ENCODE peak calls at places on chromosome 19, in six cellular contexts. I, F, K, Z, M and J are unnamed samples.

GRCh38 chr19:11642902-11643301 is 45.6 kb downstream of the ZNF627 start:
- DNase-seq in Z (no peak), I (no peak), K (no peak), M (no peak), F (no peak), J (no peak)

GRCh38 chr19:2253106-2254051 is 2.8 kb downstream of the JSRP1 start:
- DNase-seq in F (peak; percentile 79), Z (no peak), K (no peak), I (peak; percentile 67), M (no peak), J (peak; percentile 84)

GRCh38 chr19:2546128-2547032 is 70.5 kb downstream of the GADD45B start:
- DNase-seq in K (peak; percentile 67), M (peak; percentile 86), F (peak; percentile 78), I (peak; percentile 64), Z (no peak), J (peak; percentile 73)

GRCh38 chr19:29564574-29565005 is 38.8 kb downstream of the VSTM2B start:
- DNase-seq in M (no peak), F (no peak), K (no peak), I (peak; percentile 19), Z (no peak), J (no peak)

GRCh38 chr19:49690656-49691242 is at the start of gene CPT1C:
- DNase-seq in M (peak; percentile 85), F (peak; percentile 93), I (peak; percentile 93), Z (peak; percentile 79), K (peak; percentile 91), J (peak; percentile 73)

GRCh38 chr19:48997972-48998371 is 4.3 kb downstream of the RUVBL2 start:
- DNase-seq in Z (peak; percentile 45), K (peak; percentile 43), F (peak; percentile 86), M (peak; percentile 70), I (peak; percentile 86), J (no peak)

GRCh38 chr19:22286151-22286810 is at the start of gene ZNF729:
- DNase-seq in K (no peak), M (no peak), Z (no peak), F (no peak), I (no peak), J (no peak)

GRCh38 chr19:33719366-33720154 is 77.1 kb upstream of the KCTD15 start:
- DNase-seq in Z (no peak), I (no peak), K (no peak), F (no peak), M (no peak), J (no peak)

GRCh38 chr19:52028780-52029123 is 573 bp upstream of the ZNF614 start:
- DNase-seq in Z (no peak), M (no peak), F (no peak), K (no peak), I (no peak), J (no peak)

GRCh38 chr19:13765395-13766094 is 1.2 kb downstream of the MRI1 start:
- DNase-seq in I (peak; percentile 42), F (peak; percentile 34), K (no peak), M (peak; percentile 36), Z (no peak), J (peak; percentile 49)

GRCh38 chr19:49687566-49688316 is 1.7 kb upstream of the ADM5 start:
- DNase-seq in I (peak; percentile 63), M (no peak), K (no peak), F (no peak), Z (no peak), J (no peak)

GRCh38 chr19:52211203-52211602 is 21.4 kb downstream of the PPP2R1A start:
- DNase-seq in M (no peak), I (no peak), Z (no peak), F (no peak), K (no peak), J (no peak)

GRCh38 chr19:11848200-11848593 is 329 bp upstream of the ZNF439 start:
- DNase-seq in I (no peak), M (no peak), Z (no peak), K (no peak), F (no peak), J (no peak)

GRCh38 chr19:35140898-35141626 is 2.0 kb upstream of the FXYD7 start:
- DNase-seq in Z (peak; percentile 86), I (peak; percentile 95), M (peak; percentile 85), K (peak; percentile 87), F (peak; percentile 98), J (peak; percentile 98)

GRCh38 chr19:12159773-12160414 is 3.0 kb upstream of the ZNF136 start:
- DNase-seq in F (peak; percentile 36), I (no peak), Z (no peak), K (no peak), M (no peak), J (no peak)

GRCh38 chr19:51698296-51698695 is 5.2 kb downstream of the SPACA6 start:
- DNase-seq in F (no peak), I (no peak), M (no peak), K (no peak), Z (peak; percentile 58), J (no peak)

DNA sequence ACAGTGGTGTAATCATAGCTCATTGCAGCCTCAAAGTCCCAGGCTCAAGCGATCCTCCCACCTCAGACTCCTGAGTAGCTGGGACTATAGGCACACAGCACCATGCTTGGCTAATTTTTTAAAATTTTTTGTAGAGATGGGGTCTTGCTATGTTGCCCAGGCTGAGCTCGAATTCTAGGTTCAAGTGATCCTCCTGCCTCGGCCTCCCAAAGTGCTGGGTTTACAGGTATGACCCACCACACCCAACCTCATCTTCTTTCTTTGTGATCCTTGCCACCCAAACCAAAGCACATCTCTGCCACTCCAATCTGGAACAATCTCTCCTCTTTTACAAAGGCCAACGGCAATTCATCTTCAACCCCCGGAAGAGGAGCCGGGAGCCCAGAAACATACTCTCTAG is 38.6 kb downstream of the INSR start:
- DNase-seq in F (no peak), I (no peak), K (no peak), Z (no peak), M (no peak), J (no peak)
- H2BK120ac ChIP-seq in F (no peak overlapping the region), I (no peak overlapping the region), K (no peak overlapping the region), Z (no peak overlapping the region), M (no peak overlapping the region), J (no peak overlapping the region)

GRCh38 chr19:43984687-43985000 is 656 bp downstream of the ZNF155 start:
- DNase-seq in I (no peak), Z (no peak), M (no peak), F (no peak), K (no peak), J (no peak)

GRCh38 chr19:43983912-43984686 is at the start of gene ZNF155:
- DNase-seq in Z (peak; percentile 97), M (peak; percentile 98), F (peak; percentile 96), K (peak; percentile 92), I (peak; percentile 99), J (peak; percentile 94)

DNA sequence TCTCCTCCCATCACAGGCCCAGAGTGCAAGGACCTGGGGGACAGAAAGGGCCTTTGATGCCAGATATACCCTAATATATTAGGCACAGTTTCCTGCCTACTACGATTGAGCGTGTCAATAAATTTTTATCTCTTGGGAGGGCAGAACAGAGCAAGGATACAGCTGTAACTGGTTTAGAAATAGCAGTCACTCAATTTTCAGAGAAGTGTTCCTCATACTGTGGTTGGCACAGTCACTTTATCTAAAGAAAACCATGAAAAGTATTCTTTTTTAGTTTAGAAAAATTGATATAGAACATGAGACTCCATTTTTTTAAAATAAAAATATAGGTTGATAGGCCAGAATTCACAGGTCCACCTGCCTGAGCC is 460 bp upstream of the ZNF155 start:
- DNase-seq in M (no peak), K (no peak), F (no peak), Z (no peak), I (no peak), J (no peak)
- H2BK120ac ChIP-seq in M (no peak overlapping the region), K (no peak overlapping the region), F (no peak overlapping the region), Z (no peak overlapping the region), I (no peak overlapping the region), J (no peak overlapping the region)

GRCh38 chr19:57651654-57651996 is 17.1 kb upstream of the ZSCAN4 start:
- DNase-seq in Z (no peak), K (no peak), I (no peak), F (no peak), M (no peak), J (no peak)
- H2BK120ac ChIP-seq in Z (no peak overlapping the region), K (no peak overlapping the region), I (no peak overlapping the region), F (no peak overlapping the region), M (no peak overlapping the region), J (no peak overlapping the region)

GRCh38 chr19:9818175-9818733 is 625 bp downstream of the FBXL12 start:
- DNase-seq in K (no peak), M (no peak), I (no peak), F (no peak), Z (no peak), J (no peak)
- H2BK120ac ChIP-seq in K (no peak overlapping the region), M (no peak overlapping the region), I (no peak overlapping the region), F (no peak overlapping the region), Z (no peak overlapping the region), J (no peak overlapping the region)

GRCh38 chr19:18293642-18294466 is 12.4 kb upstream of the JUND start:
- DNase-seq in Z (no peak), I (peak; percentile 42), K (no peak), F (no peak), M (no peak), J (no peak)
- H2BK120ac ChIP-seq in Z (peak overlapping the region; percentile 94), I (no peak overlapping the region), K (peak overlapping the region; percentile 48), F (no peak overlapping the region), M (no peak overlapping the region), J (peak overlapping the region; percentile 24)

GRCh38 chr19:5172859-5173577 is 167.6 kb downstream of the PTPRS start:
- DNase-seq in K (no peak), Z (peak; percentile 98), M (peak; percentile 93), I (peak; percentile 14), F (no peak), J (no peak)
- H2BK120ac ChIP-seq in K (no peak overlapping the region), Z (peak overlapping the region; percentile 79), M (no peak overlapping the region), I (no peak overlapping the region), F (no peak overlapping the region), J (no peak overlapping the region)